ENCODE peak calls at places on chromosomes 1 and 21, in five cellular contexts. One of them, this sample, is unnamed.
A peak's percentile ranks its signal among the peaks of the same experiment; 100 is the strongest.

GRCh38 chr1:45205910-45206721 is at the start of gene ZSWIM5:
- DNase-seq in transverse colon: peak; percentile 71
- DNase-seq in sigmoid colon: peak; percentile 81
- DNase-seq in prostate gland: peak; percentile 63
- DNase-seq in spleen: peak; percentile 90
- DNase-seq in this sample: peak; percentile 83

GRCh38 chr1:172070055-172070454 is 228.8 kb downstream of the DNM3 start:
- DNase-seq in transverse colon: no peak
- DNase-seq in sigmoid colon: no peak
- DNase-seq in prostate gland: no peak
- DNase-seq in spleen: no peak
- DNase-seq in this sample: no peak

GRCh38 chr21:45699251-45699942 is 55.9 kb downstream of the PCBP3 start:
- DNase-seq in transverse colon: no peak
- DNase-seq in sigmoid colon: no peak
- DNase-seq in prostate gland: no peak
- DNase-seq in spleen: no peak
- DNase-seq in this sample: no peak

GRCh38 chr21:35927262-35927661 is 133.1 kb downstream of the SETD4 start:
- DNase-seq in transverse colon: no peak
- DNase-seq in sigmoid colon: no peak
- DNase-seq in prostate gland: no peak
- DNase-seq in spleen: no peak
- DNase-seq in this sample: no peak

GRCh38 chr1:64268653-64269557 is 65.5 kb downstream of the UBE2U start:
- DNase-seq in transverse colon: peak; percentile 69
- DNase-seq in sigmoid colon: peak; percentile 83
- DNase-seq in prostate gland: peak; percentile 77
- DNase-seq in spleen: no peak
- DNase-seq in this sample: peak; percentile 92

GRCh38 chr1:91707114-91707889 is 178.6 kb downstream of the TGFBR3 start:
- DNase-seq in transverse colon: no peak
- DNase-seq in sigmoid colon: no peak
- DNase-seq in prostate gland: no peak
- DNase-seq in spleen: no peak
- DNase-seq in this sample: no peak

GRCh38 chr1:32066489-32066873 is 6.3 kb upstream of the TMEM39B start:
- DNase-seq in transverse colon: peak; percentile 52
- DNase-seq in sigmoid colon: peak; percentile 85
- DNase-seq in prostate gland: peak; percentile 89
- DNase-seq in spleen: no peak
- DNase-seq in this sample: no peak

GRCh38 chr21:42564561-42564971 is 50.9 kb downstream of the SLC37A1 start:
- DNase-seq in transverse colon: peak; percentile 5
- DNase-seq in sigmoid colon: peak; percentile 44
- DNase-seq in prostate gland: no peak
- DNase-seq in spleen: peak; percentile 74
- DNase-seq in this sample: no peak

GRCh38 chr1:150272379-150272840 is at the start of gene C1orf54:
- DNase-seq in transverse colon: peak; percentile 26
- DNase-seq in sigmoid colon: peak; percentile 87
- DNase-seq in prostate gland: no peak
- DNase-seq in spleen: no peak
- DNase-seq in this sample: peak; percentile 89

GRCh38 chr1:202214089-202214843 is 20.7 kb downstream of the LGR6 start:
- DNase-seq in transverse colon: peak; percentile 38
- DNase-seq in sigmoid colon: no peak
- DNase-seq in prostate gland: no peak
- DNase-seq in spleen: no peak
- DNase-seq in this sample: peak; percentile 72

DNA sequence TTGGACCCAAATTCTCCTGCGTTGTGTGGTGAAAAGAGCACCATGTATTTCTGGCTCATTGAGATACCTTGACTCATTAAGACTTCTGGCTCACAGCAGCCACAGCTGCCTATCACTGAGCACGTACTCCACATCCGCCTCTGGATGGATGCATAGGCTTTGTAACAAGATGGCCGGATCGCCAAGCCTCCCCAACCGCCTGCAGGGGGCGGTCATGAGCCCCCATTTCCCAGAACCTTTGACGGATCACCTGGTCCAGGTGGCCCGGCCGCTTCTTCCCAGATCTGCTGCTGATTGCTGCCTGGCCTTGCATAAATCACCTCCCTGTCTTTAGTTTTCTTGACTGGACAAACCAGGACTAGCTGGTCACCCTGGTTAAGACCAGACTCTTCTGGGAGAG is 156.5 kb upstream of the KLHDC7A start:
- DNase-seq in transverse colon: no peak
- DNase-seq in sigmoid colon: no peak
- DNase-seq in prostate gland: no peak
- DNase-seq in spleen: no peak
- DNase-seq in this sample: peak; percentile 63
- H3K4me1 ChIP-seq in transverse colon: no peaks in the 10 kb centered on the region
- H3K4me1 ChIP-seq in sigmoid colon: peaks cover 28% of the 10 kb centered on the region
- H3K4me1 ChIP-seq in prostate gland: peaks cover 7% of the 10 kb centered on the region
- H3K4me1 ChIP-seq in spleen: no peaks in the 10 kb centered on the region
- H3K4me1 ChIP-seq in this sample: peaks cover 14% of the 10 kb centered on the region

GRCh38 chr1:68213843-68214242 is 18.5 kb downstream of the WLS start:
- DNase-seq in transverse colon: peak; percentile 75
- DNase-seq in sigmoid colon: peak; percentile 97
- DNase-seq in prostate gland: peak; percentile 57
- DNase-seq in spleen: no peak
- DNase-seq in this sample: no peak
- TF ChIP-seq POLR2AphosphoS5 in transverse colon: peak; percentile 72
- TF ChIP-seq POLR2AphosphoS5 in sigmoid colon: peak; percentile 88
- TF ChIP-seq POLR2AphosphoS5 in prostate gland: peak; percentile 14
- TF ChIP-seq POLR2AphosphoS5 in spleen: no peak
- TF ChIP-seq POLR2AphosphoS5 in this sample: no peak

GRCh38 chr1:163171826-163172225 is 30.9 kb downstream of the RGS5 start:
- DNase-seq in transverse colon: no peak
- DNase-seq in sigmoid colon: no peak
- DNase-seq in prostate gland: no peak
- DNase-seq in spleen: no peak
- DNase-seq in this sample: no peak
- H3K4me1 ChIP-seq in transverse colon: no peaks in the 10 kb centered on the region
- H3K4me1 ChIP-seq in sigmoid colon: peaks cover 78% of the 10 kb centered on the region
- H3K4me1 ChIP-seq in prostate gland: no peaks in the 10 kb centered on the region
- H3K4me1 ChIP-seq in spleen: no peaks in the 10 kb centered on the region
- H3K4me1 ChIP-seq in this sample: peaks cover 13% of the 10 kb centered on the region

GRCh38 chr1:3352084-3352951 is 102.1 kb upstream of the ARHGEF16 start:
- DNase-seq in transverse colon: peak; percentile 39
- DNase-seq in sigmoid colon: peak; percentile 92
- DNase-seq in prostate gland: peak; percentile 35
- DNase-seq in spleen: no peak
- DNase-seq in this sample: peak; percentile 78

GRCh38 chr1:3353901-3354300 is 100.6 kb upstream of the ARHGEF16 start:
- DNase-seq in transverse colon: no peak
- DNase-seq in sigmoid colon: no peak
- DNase-seq in prostate gland: no peak
- DNase-seq in spleen: no peak
- DNase-seq in this sample: no peak

GRCh38 chr1:3351300-3352083 is 103.0 kb upstream of the ARHGEF16 start:
- DNase-seq in transverse colon: no peak
- DNase-seq in sigmoid colon: no peak
- DNase-seq in prostate gland: no peak
- DNase-seq in spleen: no peak
- DNase-seq in this sample: no peak

GRCh38 chr1:3355089-3355488 is 99.4 kb upstream of the ARHGEF16 start:
- DNase-seq in transverse colon: no peak
- DNase-seq in sigmoid colon: no peak
- DNase-seq in prostate gland: no peak
- DNase-seq in spleen: no peak
- DNase-seq in this sample: no peak

GRCh38 chr1:3352952-3353331 is 101.5 kb upstream of the ARHGEF16 start:
- DNase-seq in transverse colon: peak; percentile 64
- DNase-seq in sigmoid colon: peak; percentile 85
- DNase-seq in prostate gland: no peak
- DNase-seq in spleen: peak; percentile 81
- DNase-seq in this sample: no peak
- TF ChIP-seq POLR2AphosphoS5 in transverse colon: no peak
- TF ChIP-seq POLR2AphosphoS5 in sigmoid colon: peak; percentile 17
- TF ChIP-seq POLR2AphosphoS5 in prostate gland: no peak
- TF ChIP-seq POLR2AphosphoS5 in spleen: peak; percentile 55
- TF ChIP-seq POLR2AphosphoS5 in this sample: no peak